ENCODE peak calls at places on chromosomes 7 and 10, in five cellular contexts. G is naive thymus-derived CD8-positive, alpha-beta T cell; V is tibial artery; C is activated T-cell treated with anti-CD3 and anti-CD28 coated beads for 1 hour; Z is stimulated activated CD4-positive, alpha-beta T cell treated with anti-CD3 and anti-CD28 coated beads, Interleukin-15, amount 100 ng/mL, for 1 hour. O is an unnamed sample.

GRCh38 chr7:102312317-102312716 is 25.6 kb downstream of the SH2B2 start:
- DNase-seq in G (no peak), V (no peak), C (no peak), Z (no peak), O (no peak)

GRCh38 chr7:80632074-80632473 is 6.4 kb upstream of the CD36 start:
- DNase-seq in G (no peak), V (no peak), C (no peak), Z (no peak), O (no peak)

GRCh38 chr10:112980908-112981307 is 30.9 kb downstream of the TCF7L2 start:
- DNase-seq in G (no peak), V (no peak), C (no peak), Z (no peak), O (no peak)

GRCh38 chr7:7920481-7920880 is 48.1 kb upstream of the GLCCI1 start:
- DNase-seq in G (no peak), V (no peak), C (no peak), Z (no peak), O (peak; percentile 16)

GRCh38 chr7:28792858-28793257 is 165.3 kb downstream of the TRIL start:
- DNase-seq in G (no peak), V (no peak), C (no peak), Z (no peak), O (no peak)

GRCh38 chr7:15594461-15594860 is 32.6 kb upstream of the AGMO start:
- DNase-seq in G (no peak), V (no peak), C (no peak), Z (no peak), O (no peak)

GRCh38 chr7:15323545-15323944 is 238.3 kb downstream of the AGMO start:
- DNase-seq in G (no peak), V (no peak), C (no peak), Z (no peak), O (peak; percentile 8)

GRCh38 chr10:133401981-133402725 is 8.2 kb downstream of the MTG1 start:
- DNase-seq in G (no peak), V (no peak), C (no peak), Z (no peak), O (no peak)

GRCh38 chr10:44820094-44820493 is 91.0 kb upstream of the TMEM72 start:
- DNase-seq in G (no peak), V (no peak), C (no peak), Z (no peak), O (no peak)

GRCh38 chr10:95406651-95407280 is 116.0 kb upstream of the PDLIM1 start:
- DNase-seq in G (no peak), V (peak; percentile 86), C (no peak), Z (no peak), O (peak; percentile 67)

GRCh38 chr7:114944742-114945625 is 23.1 kb downstream of the MDFIC start:
- DNase-seq in G (no peak), V (peak; percentile 86), C (no peak), Z (no peak), O (peak; percentile 29)

GRCh38 chr7:140489021-140489349 is 9.7 kb upstream of the MKRN1 start:
- DNase-seq in G (no peak), V (no peak), C (no peak), Z (no peak), O (no peak)

GRCh38 chr10:119545310-119545709 is 2.8 kb upstream of the RGS10 start:
- DNase-seq in G (no peak), V (no peak), C (no peak), Z (no peak), O (no peak)

GRCh38 chr10:122346326-122346950 is 28.1 kb upstream of the PLEKHA1 start:
- DNase-seq in G (no peak), V (no peak), C (no peak), Z (no peak), O (no peak)

GRCh38 chr7:84824057-84824651 is 362.7 kb downstream of the SEMA3D start:
- DNase-seq in G (no peak), V (no peak), C (no peak), Z (no peak), O (no peak)

GRCh38 chr7:27134392-27134791 is 3.8 kb upstream of the HOXA4 start:
- DNase-seq in G (no peak), V (peak; percentile 65), C (no peak), Z (no peak), O (no peak)

GRCh38 chr7:133860628-133861135 is 266.5 kb upstream of the LRGUK start:
- DNase-seq in G (no peak), V (no peak), C (no peak), Z (no peak), O (no peak)

GRCh38 chr10:6120691-6121090 is 31.9 kb downstream of the RBM17 start:
- DNase-seq in G (no peak), V (no peak), C (no peak), Z (no peak), O (no peak)

GRCh38 chr7:132275811-132276210 is 300.5 kb downstream of the PLXNA4 start:
- DNase-seq in G (no peak), V (no peak), C (no peak), Z (no peak), O (no peak)

GRCh38 chr10:104472957-104473745 is 119.5 kb downstream of the CFAP58 start:
- DNase-seq in G (no peak), V (no peak), C (no peak), Z (no peak), O (no peak)

GRCh38 chr10:95850791-95851190 is 57.0 kb upstream of the CC2D2B start:
- DNase-seq in G (no peak), V (no peak), C (no peak), Z (no peak), O (no peak)

GRCh38 chr10:21290499-21291160 is 234.9 kb downstream of the SKIDA1 start:
- DNase-seq in G (no peak), V (no peak), C (no peak), Z (no peak), O (no peak)

GRCh38 chr10:78264361-78264760 is 230.7 kb downstream of the RPS24 start:
- DNase-seq in G (no peak), V (no peak), C (no peak), Z (no peak), O (peak; percentile 65)

GRCh38 chr10:42975005-42975493 is 101.8 kb upstream of the RET start:
- DNase-seq in G (no peak), V (peak; percentile 10), C (no peak), Z (no peak), O (no peak)

GRCh38 chr7:28408105-28408973 is 4.0 kb upstream of the CREB5 start:
- DNase-seq in G (no peak), V (no peak), C (no peak), Z (no peak), O (peak; percentile 37)

O was measured in Ammon's horn.